ENCODE peak calls at places on chromosomes 13 and 19, in four cellular contexts. One of them, this sample, is unnamed.

GRCh38 chr13:113726961-113727411 is 32.0 kb upstream of the TMEM255B start:
- DNase-seq in activated CD4-positive, alpha-beta T cell treated with anti-CD3 and anti-CD28 coated beads, Interleukin-2, amount 10 ng/mL, durations not matched to agents 7 days and 5 days: no peak
- DNase-seq in iris pigment epithelial cell: peak
- DNase-seq in T follicular helper cell: no peak
- DNase-seq in this sample: peak

GRCh38 chr19:17834350-17835181 is 13.2 kb downstream of the JAK3 start:
- DNase-seq in activated CD4-positive, alpha-beta T cell treated with anti-CD3 and anti-CD28 coated beads, Interleukin-2, amount 10 ng/mL, durations not matched to agents 7 days and 5 days: no peak
- DNase-seq in iris pigment epithelial cell: peak
- DNase-seq in T follicular helper cell: no peak
- DNase-seq in this sample: no peak

GRCh38 chr19:2154587-2155075 is 3.3 kb upstream of the AP3D1 start:
- DNase-seq in activated CD4-positive, alpha-beta T cell treated with anti-CD3 and anti-CD28 coated beads, Interleukin-2, amount 10 ng/mL, durations not matched to agents 7 days and 5 days: no peak
- DNase-seq in iris pigment epithelial cell: no peak
- DNase-seq in T follicular helper cell: no peak
- DNase-seq in this sample: peak

GRCh38 chr13:100423375-100423774 is 165.2 kb downstream of the GGACT start:
- DNase-seq in activated CD4-positive, alpha-beta T cell treated with anti-CD3 and anti-CD28 coated beads, Interleukin-2, amount 10 ng/mL, durations not matched to agents 7 days and 5 days: no peak
- DNase-seq in iris pigment epithelial cell: peak
- DNase-seq in T follicular helper cell: no peak
- DNase-seq in this sample: peak

GRCh38 chr19:17957887-17958286 is 9.0 kb upstream of the KCNN1 start:
- DNase-seq in activated CD4-positive, alpha-beta T cell treated with anti-CD3 and anti-CD28 coated beads, Interleukin-2, amount 10 ng/mL, durations not matched to agents 7 days and 5 days: no peak
- DNase-seq in iris pigment epithelial cell: no peak
- DNase-seq in T follicular helper cell: no peak
- DNase-seq in this sample: no peak

GRCh38 chr19:4531562-4532165 is 3.4 kb downstream of the PLIN5 start:
- DNase-seq in activated CD4-positive, alpha-beta T cell treated with anti-CD3 and anti-CD28 coated beads, Interleukin-2, amount 10 ng/mL, durations not matched to agents 7 days and 5 days: no peak
- DNase-seq in iris pigment epithelial cell: no peak
- DNase-seq in T follicular helper cell: no peak
- DNase-seq in this sample: no peak

GRCh38 chr19:10112037-10112751 is 701 bp downstream of the P2RY11 start:
- DNase-seq in activated CD4-positive, alpha-beta T cell treated with anti-CD3 and anti-CD28 coated beads, Interleukin-2, amount 10 ng/mL, durations not matched to agents 7 days and 5 days: peak
- DNase-seq in iris pigment epithelial cell: peak
- DNase-seq in T follicular helper cell: peak
- DNase-seq in this sample: no peak

GRCh38 chr19:39084732-39085080 is 538 bp downstream of the ACP7 start:
- DNase-seq in activated CD4-positive, alpha-beta T cell treated with anti-CD3 and anti-CD28 coated beads, Interleukin-2, amount 10 ng/mL, durations not matched to agents 7 days and 5 days: no peak
- DNase-seq in iris pigment epithelial cell: no peak
- DNase-seq in T follicular helper cell: no peak
- DNase-seq in this sample: no peak

GRCh38 chr19:556611-557382 is 12.9 kb downstream of the GZMM start:
- DNase-seq in activated CD4-positive, alpha-beta T cell treated with anti-CD3 and anti-CD28 coated beads, Interleukin-2, amount 10 ng/mL, durations not matched to agents 7 days and 5 days: no peak
- DNase-seq in iris pigment epithelial cell: no peak
- DNase-seq in T follicular helper cell: no peak
- DNase-seq in this sample: no peak

GRCh38 chr19:17415107-17415506 is 4.7 kb upstream of the MVB12A start:
- DNase-seq in activated CD4-positive, alpha-beta T cell treated with anti-CD3 and anti-CD28 coated beads, Interleukin-2, amount 10 ng/mL, durations not matched to agents 7 days and 5 days: no peak
- DNase-seq in iris pigment epithelial cell: no peak
- DNase-seq in T follicular helper cell: no peak
- DNase-seq in this sample: no peak

GRCh38 chr19:40718774-40719391 is 2.0 kb downstream of the ITPKC start:
- DNase-seq in activated CD4-positive, alpha-beta T cell treated with anti-CD3 and anti-CD28 coated beads, Interleukin-2, amount 10 ng/mL, durations not matched to agents 7 days and 5 days: no peak
- DNase-seq in iris pigment epithelial cell: peak
- DNase-seq in T follicular helper cell: no peak
- DNase-seq in this sample: peak

GRCh38 chr13:53250272-53250875 is 221.8 kb downstream of the OLFM4 start:
- DNase-seq in activated CD4-positive, alpha-beta T cell treated with anti-CD3 and anti-CD28 coated beads, Interleukin-2, amount 10 ng/mL, durations not matched to agents 7 days and 5 days: peak
- DNase-seq in iris pigment epithelial cell: peak
- DNase-seq in T follicular helper cell: no peak
- DNase-seq in this sample: peak

GRCh38 chr13:23518231-23518630 is 52.0 kb upstream of the TNFRSF19 start:
- DNase-seq in activated CD4-positive, alpha-beta T cell treated with anti-CD3 and anti-CD28 coated beads, Interleukin-2, amount 10 ng/mL, durations not matched to agents 7 days and 5 days: no peak
- DNase-seq in iris pigment epithelial cell: no peak
- DNase-seq in T follicular helper cell: no peak
- DNase-seq in this sample: no peak

GRCh38 chr19:7348587-7349230 is at the start of gene ARHGEF18:
- DNase-seq in activated CD4-positive, alpha-beta T cell treated with anti-CD3 and anti-CD28 coated beads, Interleukin-2, amount 10 ng/mL, durations not matched to agents 7 days and 5 days: peak
- DNase-seq in iris pigment epithelial cell: peak
- DNase-seq in T follicular helper cell: peak
- DNase-seq in this sample: no peak

GRCh38 chr19:3618144-3618810 is 8.3 kb downstream of the CACTIN start:
- DNase-seq in activated CD4-positive, alpha-beta T cell treated with anti-CD3 and anti-CD28 coated beads, Interleukin-2, amount 10 ng/mL, durations not matched to agents 7 days and 5 days: peak
- DNase-seq in iris pigment epithelial cell: peak
- DNase-seq in T follicular helper cell: peak
- DNase-seq in this sample: peak

GRCh38 chr13:112875627-112876026 is 93.4 kb upstream of the MCF2L start:
- DNase-seq in activated CD4-positive, alpha-beta T cell treated with anti-CD3 and anti-CD28 coated beads, Interleukin-2, amount 10 ng/mL, durations not matched to agents 7 days and 5 days: no peak
- DNase-seq in iris pigment epithelial cell: no peak
- DNase-seq in T follicular helper cell: no peak
- DNase-seq in this sample: no peak

GRCh38 chr13:46178143-46178542 is 3.8 kb downstream of the LCP1 start:
- DNase-seq in activated CD4-positive, alpha-beta T cell treated with anti-CD3 and anti-CD28 coated beads, Interleukin-2, amount 10 ng/mL, durations not matched to agents 7 days and 5 days: no peak
- DNase-seq in iris pigment epithelial cell: no peak
- DNase-seq in T follicular helper cell: no peak
- DNase-seq in this sample: no peak